ENCODE peak calls at places on chromosomes 16 and 17, in four cellular contexts. F, A, K and R are unnamed samples.

GRCh38 chr17:48625502-48626201 is 506 bp downstream of the HOXB9 start:
- DNase-seq in K (peak), A (no peak), F (peak), R (no peak)

GRCh38 chr17:55833311-55833710 is 82.5 kb downstream of the PCTP start:
- DNase-seq in A (no peak), K (no peak), F (no peak), R (no peak)

GRCh38 chr16:85027968-85028637 is 508 bp downstream of the KIAA0513 start:
- DNase-seq in F (no peak), A (no peak), K (no peak), R (no peak)

GRCh38 chr16:19804538-19805323 is 79.9 kb downstream of the GPRC5B start:
- DNase-seq in A (peak), K (peak), F (no peak), R (no peak)

GRCh38 chr16:72875291-72876036 is 172.5 kb downstream of the ZFHX3 start:
- DNase-seq in K (no peak), A (no peak), F (peak), R (no peak)

GRCh38 chr16:27721548-27722265 is 171.8 kb downstream of the KATNIP start:
- DNase-seq in A (peak), F (no peak), K (peak), R (peak)

GRCh38 chr16:48217708-48218107 is 26.4 kb upstream of the LONP2 start:
- DNase-seq in F (no peak), A (no peak), K (no peak), R (no peak)

GRCh38 chr16:24853830-24854229 is 8.1 kb downstream of the SLC5A11 start:
- DNase-seq in F (peak), A (peak), K (no peak), R (no peak)

GRCh38 chr17:74008196-74008595 is 195.3 kb upstream of the RPL38 start:
- DNase-seq in A (no peak), K (no peak), F (peak), R (no peak)

GRCh38 chr16:1961651-1962067 is 2.3 kb downstream of the NDUFB10 start:
- DNase-seq in A (no peak), F (peak), K (no peak), R (no peak)

GRCh38 chr17:14774774-14775173 is 473.9 kb downstream of the HS3ST3B1 start:
- DNase-seq in F (no peak), A (no peak), K (no peak), R (no peak)

GRCh38 chr16:11748404-11749254 is 6.0 kb upstream of the TXNDC11 start:
- DNase-seq in K (no peak), F (no peak), A (no peak), R (no peak)

GRCh38 chr17:81090361-81091133 is 55.6 kb downstream of the BAIAP2 start:
- DNase-seq in F (peak), K (peak), A (peak), R (no peak)

GRCh38 chr17:55133583-55133982 is 131.2 kb upstream of the HLF start:
- DNase-seq in K (no peak), A (no peak), F (no peak), R (no peak)

GRCh38 chr17:29627951-29628350 is 5.2 kb upstream of the CORO6 start:
- DNase-seq in F (no peak), K (no peak), A (no peak), R (no peak)

GRCh38 chr16:12436201-12436657 is 367.5 kb downstream of the CPPED1 start:
- DNase-seq in A (no peak), F (no peak), K (no peak), R (no peak)

GRCh38 chr17:27403480-27404005 is 52.7 kb upstream of the KSR1 start:
- DNase-seq in A (no peak), F (no peak), K (no peak), R (no peak)

GRCh38 chr16:75376475-75376907 is 56.8 kb downstream of the CFDP1 start:
- DNase-seq in K (no peak), A (no peak), F (no peak), R (no peak)

GRCh38 chr16:31438414-31438813 is 4.2 kb downstream of the ZNF843 start:
- DNase-seq in F (no peak), K (no peak), A (no peak), R (no peak)

GRCh38 chr16:87216148-87216823 is 100.9 kb downstream of the C16orf95 start:
- DNase-seq in K (no peak), F (no peak), A (no peak), R (no peak)

GRCh38 chr17:29386760-29387159 is 3.4 kb upstream of the TAOK1 start:
- DNase-seq in K (no peak), F (no peak), A (no peak), R (no peak)

DNA sequence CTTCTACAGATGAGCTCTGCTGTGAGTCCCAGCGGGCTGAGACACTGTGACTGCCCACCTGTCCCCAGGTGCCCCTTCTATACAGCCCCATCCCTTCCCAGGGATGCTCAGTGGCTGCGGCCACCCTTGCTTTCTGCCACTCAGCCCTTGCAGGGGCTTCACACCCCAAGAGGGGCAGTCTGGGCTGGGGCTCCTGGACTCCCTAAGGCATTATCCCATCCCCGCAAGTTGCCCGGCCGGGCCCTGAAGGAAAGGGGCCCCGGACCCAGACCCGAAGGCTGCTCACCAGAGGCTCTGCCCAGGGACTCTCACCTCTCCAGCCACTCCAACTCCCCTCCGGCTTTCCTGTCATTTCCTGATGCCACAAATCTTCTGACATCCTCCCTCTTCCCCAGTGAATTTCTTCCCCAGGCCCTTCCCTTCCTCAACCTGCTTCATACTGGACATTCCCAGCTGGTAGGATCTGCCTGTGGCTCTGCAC is 88.5 kb upstream of the TOB1 start:
- DNase-seq in F (no peak), K (no peak), A (no peak), R (no peak)
- H3K4me3 ChIP-seq in F (no peak), K (no peak), A (peak), R (no peak)

DNA sequence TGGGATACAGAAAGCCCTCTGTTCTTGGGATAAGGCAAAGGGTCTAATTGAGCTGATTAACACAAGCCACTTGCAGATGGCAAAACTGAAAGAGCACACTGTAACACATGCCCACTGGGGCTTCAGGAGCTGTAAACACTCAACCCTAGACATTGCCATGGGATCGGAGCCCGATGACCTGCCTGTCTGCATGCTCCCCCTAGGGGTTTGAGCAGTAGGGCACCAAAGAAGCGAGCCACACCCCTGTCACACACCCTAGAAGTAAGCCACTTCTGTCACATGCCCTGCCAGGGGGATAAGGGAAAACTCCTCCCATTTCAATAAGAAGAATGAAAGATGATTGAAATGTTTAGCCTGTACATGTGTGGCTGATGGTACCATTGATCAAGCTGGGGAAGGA is 81.3 kb upstream of the IRX6 start:
- DNase-seq in A (no peak), F (no peak), K (no peak), R (no peak)
- TF ChIP-seq CTCF in A (no peak), F (no peak), K (no peak), R (no peak)

DNA sequence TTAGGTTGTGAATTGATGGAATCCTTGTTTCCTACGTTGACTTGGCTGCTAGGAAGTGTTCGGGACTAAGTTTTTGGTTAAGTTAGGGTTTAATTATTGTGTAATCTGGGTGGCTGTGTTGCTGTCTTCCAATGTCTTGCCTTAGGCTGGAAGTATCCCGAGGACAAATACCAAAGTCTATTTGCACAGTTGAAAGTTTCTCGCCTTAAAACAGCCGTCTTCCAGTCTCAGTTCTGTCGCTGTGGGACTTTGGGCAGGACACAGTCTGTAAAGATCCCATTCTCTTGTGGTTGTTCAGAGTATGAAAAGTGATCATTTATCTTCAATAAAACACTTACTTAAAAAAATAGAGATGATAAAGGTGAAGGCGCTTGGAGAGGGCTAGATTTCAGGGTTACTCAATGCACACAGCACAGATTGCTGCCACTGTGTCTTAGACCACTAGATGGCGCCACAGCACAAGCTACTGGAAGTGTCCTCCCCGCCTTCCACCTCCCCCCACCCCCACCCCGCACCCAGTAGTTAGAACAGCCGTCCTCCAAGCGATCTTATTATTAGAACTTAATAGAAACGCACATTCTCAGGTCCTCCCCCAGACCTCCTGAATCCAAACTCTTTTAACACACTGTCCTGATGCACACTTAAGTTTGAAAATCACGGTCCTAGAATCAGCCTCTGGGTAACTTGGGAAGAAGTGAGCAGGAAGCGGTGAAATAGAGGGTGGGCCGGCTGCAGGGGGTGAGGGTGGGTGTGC is 45.8 kb downstream of the AKAP1 start:
- DNase-seq in A (peak), K (peak), F (peak), R (peak)
- H3K4me3 ChIP-seq in A (no peak), K (peak), F (peak), R (peak)

GRCh38 chr17:77240976-77241375 is 100.2 kb downstream of the SEC14L1 start:
- DNase-seq in A (no peak), F (no peak), K (no peak), R (no peak)
- TF ChIP-seq CTCF in A (no peak), F (no peak), K (no peak), R (no peak)

GRCh38 chr17:7043195-7043543 is 723 bp downstream of the SLC16A11 start:
- DNase-seq in K (no peak), F (no peak), A (no peak), R (no peak)
- H3K4me3 ChIP-seq in K (peak), F (peak), A (peak), R (peak)

GRCh38 chr17:76104140-76104895 is 731 bp upstream of the EXOC7 start:
- DNase-seq in A (no peak), F (no peak), K (no peak), R (no peak)

GRCh38 chr17:76107507-76107906 is 3.9 kb upstream of the EXOC7 start:
- DNase-seq in F (peak), A (no peak), K (no peak), R (no peak)

GRCh38 chr17:76102944-76103273 is 678 bp downstream of the EXOC7 start:
- DNase-seq in A (no peak), K (no peak), F (no peak), R (no peak)

GRCh38 chr17:76104896-76105231 is 1.3 kb upstream of the EXOC7 start:
- DNase-seq in A (no peak), K (no peak), F (no peak), R (no peak)

DNA sequence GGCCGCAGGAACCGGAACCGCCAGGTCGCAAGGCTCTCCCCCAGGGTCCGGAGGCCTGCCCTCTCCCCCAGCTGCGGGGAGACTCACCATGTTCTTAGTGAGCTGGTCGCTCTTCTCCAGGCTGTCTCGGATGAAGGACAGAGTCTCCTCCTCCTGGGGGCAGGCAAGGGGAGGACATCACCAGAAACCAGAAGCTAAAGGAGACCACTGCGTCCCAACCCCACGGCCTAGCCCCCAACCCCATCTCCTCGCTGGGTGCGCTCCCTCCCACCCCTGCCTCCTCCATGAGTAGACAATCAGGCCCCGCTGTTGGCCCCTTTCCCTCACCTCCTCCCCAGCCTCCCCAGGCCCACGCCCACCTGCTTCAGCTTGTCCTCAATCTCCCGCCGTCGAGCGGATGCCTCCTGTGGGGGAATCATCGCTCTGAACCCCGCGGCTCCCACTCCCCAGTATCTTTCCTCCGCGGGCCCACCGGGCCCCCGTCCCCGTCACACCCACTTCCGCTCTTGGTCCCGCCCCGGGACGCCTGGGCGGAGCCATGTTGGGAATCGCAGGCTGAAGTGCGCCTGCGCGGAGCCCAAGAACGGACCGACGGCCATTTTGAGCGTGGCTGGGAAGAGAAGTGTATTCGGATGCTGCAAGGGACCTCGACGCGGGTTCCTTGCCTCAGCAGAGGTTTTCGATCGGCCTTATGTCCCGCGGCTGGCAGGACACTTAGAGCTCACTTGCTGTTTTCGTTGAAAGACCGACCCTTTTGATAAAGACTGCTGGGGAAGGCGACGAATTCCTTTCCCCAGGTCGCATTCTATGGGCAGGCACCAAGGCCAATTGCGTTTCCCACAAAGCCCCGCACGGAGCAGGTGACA is at the start of gene EXOC7:
- DNase-seq in K (peak), A (peak), F (peak), R (peak)
- TF ChIP-seq CTCF in K (no peak), A (peak), F (no peak), R (peak)

DNA sequence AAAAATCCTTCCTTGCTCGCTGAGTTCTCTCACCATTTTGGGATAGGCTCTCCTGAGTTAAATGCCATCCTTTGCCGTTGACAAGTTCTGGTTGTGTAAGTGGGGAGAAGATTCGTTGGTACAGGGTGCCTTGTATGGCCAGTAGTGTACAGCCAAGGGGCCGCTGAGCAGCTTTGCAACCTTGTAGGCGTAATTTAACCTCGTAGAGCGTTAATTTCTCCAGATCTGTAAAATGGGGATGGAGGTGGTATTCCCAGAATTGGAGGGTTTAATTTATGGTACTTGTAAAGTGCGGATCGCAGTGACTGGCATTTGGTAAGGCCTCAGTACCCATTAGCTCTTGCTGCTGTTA is 1.4 kb downstream of the ARSG start:
- DNase-seq in F (no peak), K (no peak), A (no peak), R (no peak)
- H3K4me3 ChIP-seq in F (peak), K (peak), A (peak), R (no peak)

GRCh38 chr17:2040942-2041560 is 771 bp upstream of the OVCA2 start:
- DNase-seq in A (no peak), F (no peak), K (no peak), R (no peak)

GRCh38 chr17:2040219-2040827 is 1.5 kb upstream of the OVCA2 start:
- DNase-seq in K (no peak), F (no peak), A (no peak), R (no peak)

GRCh38 chr17:2042355-2042929 is 620 bp downstream of the OVCA2 start:
- DNase-seq in A (no peak), K (no peak), F (peak), R (no peak)

GRCh38 chr17:2043785-2044184 is 2.0 kb downstream of the OVCA2 start:
- DNase-seq in A (no peak), K (no peak), F (peak), R (no peak)

DNA sequence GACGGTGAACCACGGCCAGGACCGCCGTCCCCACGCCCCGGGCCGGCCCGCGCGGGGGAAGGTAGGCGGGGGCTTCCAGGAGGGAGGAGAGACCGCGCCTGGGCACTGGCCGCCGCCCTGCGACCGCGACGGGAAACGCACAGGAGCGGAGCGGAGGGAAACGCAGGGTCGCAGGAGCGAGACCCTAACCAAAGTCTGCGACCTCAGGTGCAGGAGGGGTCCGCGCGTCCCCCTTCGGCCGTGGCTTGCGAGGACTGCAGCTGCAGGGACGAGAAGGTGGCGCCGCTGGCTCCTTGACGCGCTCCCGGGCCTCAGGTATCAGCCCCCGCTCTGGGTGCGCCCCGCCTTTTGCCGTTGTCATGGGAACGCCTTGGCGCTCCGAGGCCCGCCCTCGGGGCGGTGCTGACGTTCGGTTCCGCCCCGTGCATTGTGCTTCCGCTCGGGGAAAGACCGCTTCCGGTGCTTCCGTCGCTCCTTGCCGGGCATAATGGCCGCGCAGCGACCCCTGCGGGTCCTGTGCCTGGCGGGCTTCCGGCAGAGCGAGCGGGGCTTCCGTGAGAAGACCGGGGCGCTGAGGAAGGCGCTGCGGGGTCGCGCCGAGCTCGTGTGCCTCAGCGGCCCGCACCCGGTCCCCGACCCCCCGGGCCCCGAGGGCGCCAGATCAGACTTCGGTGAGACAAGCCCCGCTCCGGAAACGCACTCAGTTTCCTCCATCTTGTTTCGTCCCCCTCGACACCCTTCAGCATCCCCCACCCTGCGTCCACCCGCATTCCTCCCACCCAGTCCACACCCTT is at the start of gene OVCA2:
- DNase-seq in F (peak), A (peak), K (peak), R (peak)
- TF ChIP-seq CTCF in F (peak), A (peak), K (no peak), R (peak)

GRCh38 chr17:34769899-34770298 is 190.5 kb downstream of the TMEM132E start:
- DNase-seq in K (no peak), A (no peak), F (no peak), R (no peak)

GRCh38 chr17:34776454-34776853 is 184.8 kb downstream of the CCT6B start:
- DNase-seq in F (no peak), A (no peak), K (no peak), R (no peak)

GRCh38 chr17:34777044-34777443 is 184.2 kb downstream of the CCT6B start:
- DNase-seq in K (no peak), A (no peak), F (no peak), R (no peak)

GRCh38 chr17:34769049-34769448 is 189.7 kb downstream of the TMEM132E start:
- DNase-seq in K (no peak), A (no peak), F (no peak), R (no peak)

GRCh38 chr17:34771891-34772290 is 189.4 kb downstream of the CCT6B start:
- DNase-seq in F (no peak), K (no peak), A (no peak), R (no peak)
- H3K4me3 ChIP-seq in F (no peak), K (no peak), A (no peak), R (no peak)

DNA sequence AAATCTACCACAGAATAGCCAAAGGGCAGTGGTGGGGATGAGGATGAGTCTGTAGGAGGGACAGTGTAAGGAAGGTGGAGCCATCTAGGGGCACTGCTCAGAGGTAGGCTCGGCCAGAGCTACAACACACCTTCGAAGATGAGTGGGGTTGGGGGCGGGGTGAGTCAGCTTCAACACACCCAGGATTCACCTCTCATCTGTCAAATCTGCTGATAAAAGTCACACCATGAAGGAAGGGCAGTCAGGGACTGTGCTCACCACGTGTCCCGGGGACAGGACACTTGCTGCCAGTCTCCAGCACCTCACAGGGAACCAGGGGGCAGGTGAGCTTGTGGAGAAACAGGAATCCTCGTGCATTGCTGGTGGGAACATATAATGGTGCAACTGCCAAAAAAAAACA is 133.3 kb downstream of the ANKRD11 start:
- DNase-seq in K (no peak), A (no peak), F (no peak), R (no peak)
- TF ChIP-seq CTCF in K (no peak), A (no peak), F (no peak), R (no peak)